ENCODE peak calls at places on chromosomes 16 and 17, in eight cellular contexts. M is IMR-90, J is transverse colon, S is neural progenitor cell, Z is ascending aorta, H is H9, C is GM23338, Y is cardiac muscle cell. R is an unnamed sample.

GRCh38 chr17:35052240-35052608 is 11.3 kb downstream of the RFFL start:
- DNase-seq in S (no peak), C (no peak), Z (no peak), Y (no peak), M (peak; percentile 77), H (no peak), J (no peak), R (no peak)

GRCh38 chr17:59416184-59416583 is 84.7 kb downstream of the YPEL2 start:
- DNase-seq in J (no peak), Z (no peak), S (no peak), C (no peak), M (no peak), Y (no peak), H (no peak), R (no peak)

GRCh38 chr17:3657874-3658783 is 10.2 kb downstream of the TAX1BP3 start:
- DNase-seq in H (peak; percentile 37), J (no peak), S (no peak), Y (no peak), M (no peak), Z (no peak), C (no peak), R (no peak)

GRCh38 chr16:30692381-30693074 is 6.4 kb upstream of the SRCAP start:
- DNase-seq in H (peak; percentile 50), M (no peak), Y (no peak), J (no peak), C (peak; percentile 82), Z (no peak), S (no peak), R (no peak)

GRCh38 chr16:57470683-57471082 is 8.2 kb downstream of the POLR2C start:
- DNase-seq in H (peak; percentile 19), Z (peak; percentile 75), S (no peak), J (peak; percentile 78), Y (peak; percentile 80), C (no peak), M (no peak), R (no peak)

GRCh38 chr17:17527534-17527933 is 31.3 kb upstream of the RASD1 start:
- DNase-seq in Z (no peak), J (no peak), Y (no peak), S (no peak), C (no peak), M (no peak), H (no peak), R (no peak)

GRCh38 chr17:83083368-83084201 is 4.2 kb downstream of the METRNL start:
- DNase-seq in M (peak; percentile 99), S (no peak), J (no peak), C (peak; percentile 89), H (peak; percentile 68), Y (peak; percentile 91), Z (no peak), R (peak; percentile 44)

GRCh38 chr16:4213721-4214120 is 28.2 kb downstream of the SRL start:
- DNase-seq in Z (no peak), M (no peak), H (no peak), C (no peak), S (no peak), J (peak; percentile 60), Y (no peak), R (no peak)

GRCh38 chr17:48027322-48027981 is 10.1 kb downstream of the COPZ2 start:
- DNase-seq in S (peak; percentile 25), H (no peak), J (no peak), Y (no peak), C (no peak), M (no peak), Z (no peak), R (no peak)

GRCh38 chr16:16928532-16929101 is 542.1 kb downstream of the XYLT1 start:
- DNase-seq in C (no peak), J (no peak), H (no peak), M (no peak), S (no peak), Y (no peak), Z (no peak), R (no peak)

GRCh38 chr17:82720204-82720603 is 3.7 kb downstream of the FN3KRP start:
- DNase-seq in M (no peak), Y (no peak), Z (no peak), S (no peak), J (no peak), H (no peak), C (no peak), R (no peak)

GRCh38 chr17:18166894-18167293 is 16.7 kb upstream of the ALKBH5 start:
- DNase-seq in M (no peak), C (no peak), H (no peak), J (no peak), S (no peak), Y (no peak), Z (no peak), R (no peak)

GRCh38 chr17:42276359-42276608 is at the start of gene STAT5B:
- DNase-seq in Z (peak; percentile 81), M (peak; percentile 55), S (peak; percentile 87), H (peak; percentile 66), C (peak; percentile 85), J (peak; percentile 80), Y (peak; percentile 71), R (no peak)

GRCh38 chr16:10961231-10961630 is 16.9 kb downstream of the CLEC16A start:
- DNase-seq in J (no peak), Y (peak; percentile 64), C (no peak), H (no peak), Z (peak; percentile 90), M (peak; percentile 95), S (no peak), R (peak; percentile 77)

GRCh38 chr16:72856797-72857196 is 191.1 kb downstream of the ZFHX3 start:
- DNase-seq in M (no peak), Z (no peak), S (peak; percentile 44), H (peak; percentile 61), C (peak; percentile 79), Y (peak; percentile 38), J (no peak), R (no peak)

GRCh38 chr17:81010935-81011334 is 19.3 kb downstream of the CHMP6 start:
- DNase-seq in C (no peak), M (no peak), S (no peak), J (no peak), Y (no peak), H (no peak), Z (no peak), R (no peak)

GRCh38 chr17:27951872-27952271 is 58.7 kb upstream of the LYRM9 start:
- DNase-seq in J (no peak), C (no peak), S (no peak), M (no peak), Z (no peak), H (no peak), Y (no peak), R (no peak)

GRCh38 chr17:9146064-9146463 is 124.8 kb downstream of the NTN1 start:
- DNase-seq in J (no peak), S (no peak), Y (no peak), M (no peak), C (no peak), Z (no peak), H (no peak), R (peak; percentile 33)

GRCh38 chr17:61492759-61493526 is 40.7 kb downstream of the TBX4 start:
- DNase-seq in H (no peak), S (no peak), J (no peak), Y (peak; percentile 21), M (peak; percentile 56), C (no peak), Z (peak; percentile 77), R (no peak)

GRCh38 chr16:85269165-85269564 is 156.9 kb upstream of the CIBAR2 start:
- DNase-seq in M (no peak), H (no peak), C (no peak), Y (no peak), Z (no peak), S (no peak), J (no peak), R (no peak)

GRCh38 chr16:84382396-84382795 is 14.1 kb downstream of the ATP2C2 start:
- DNase-seq in Y (no peak), S (no peak), J (no peak), H (no peak), M (no peak), C (no peak), Z (no peak), R (no peak)

DNA sequence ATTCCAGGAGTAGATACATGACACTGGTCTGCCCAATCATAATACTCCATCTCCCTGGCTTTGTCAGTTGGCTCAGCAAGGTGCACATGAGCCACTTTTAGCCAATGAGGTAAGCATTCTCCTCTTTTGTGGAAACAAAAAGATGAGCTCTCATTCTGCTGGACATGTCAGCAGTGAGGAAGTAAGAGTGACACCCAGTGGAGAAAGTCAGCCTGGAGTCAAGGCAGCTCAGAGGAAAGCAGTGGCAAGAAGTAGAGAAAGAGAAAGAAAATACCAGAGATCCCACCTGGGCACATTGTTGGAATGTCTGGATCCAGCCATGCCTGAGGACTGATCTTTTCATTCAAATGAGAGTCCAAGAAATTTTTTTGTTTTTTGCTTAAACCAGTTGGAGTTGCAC is 496.9 kb upstream of the C16orf82 start:
- DNase-seq in H (peak; percentile 63), J (no peak), C (peak; percentile 53), S (peak; percentile 64), Z (no peak), Y (no peak), M (no peak), R (no peak)
- TF ChIP-seq CTCF in H (peak; percentile 72), J (no peak), C (peak; percentile 70), S (peak; percentile 67), Z (no peak), Y (no peak), M (no peak), R (no peak)

GRCh38 chr17:45201457-45201856 is 20.2 kb upstream of the FMNL1 start:
- DNase-seq in C (no peak), Y (no peak), H (no peak), Z (no peak), J (no peak), M (no peak), S (no peak), R (no peak)
- H3K4me1 ChIP-seq in C (peaks cover 6% of the 10 kb centered on the region), Y (peaks cover 6% of the 10 kb centered on the region), H (no peaks in the 10 kb centered on the region), Z (peaks cover 4% of the 10 kb centered on the region), J (peaks cover 5% of the 10 kb centered on the region), M (peaks cover 10% of the 10 kb centered on the region), S (peaks cover 12% of the 10 kb centered on the region), R (no peaks in the 10 kb centered on the region)

DNA sequence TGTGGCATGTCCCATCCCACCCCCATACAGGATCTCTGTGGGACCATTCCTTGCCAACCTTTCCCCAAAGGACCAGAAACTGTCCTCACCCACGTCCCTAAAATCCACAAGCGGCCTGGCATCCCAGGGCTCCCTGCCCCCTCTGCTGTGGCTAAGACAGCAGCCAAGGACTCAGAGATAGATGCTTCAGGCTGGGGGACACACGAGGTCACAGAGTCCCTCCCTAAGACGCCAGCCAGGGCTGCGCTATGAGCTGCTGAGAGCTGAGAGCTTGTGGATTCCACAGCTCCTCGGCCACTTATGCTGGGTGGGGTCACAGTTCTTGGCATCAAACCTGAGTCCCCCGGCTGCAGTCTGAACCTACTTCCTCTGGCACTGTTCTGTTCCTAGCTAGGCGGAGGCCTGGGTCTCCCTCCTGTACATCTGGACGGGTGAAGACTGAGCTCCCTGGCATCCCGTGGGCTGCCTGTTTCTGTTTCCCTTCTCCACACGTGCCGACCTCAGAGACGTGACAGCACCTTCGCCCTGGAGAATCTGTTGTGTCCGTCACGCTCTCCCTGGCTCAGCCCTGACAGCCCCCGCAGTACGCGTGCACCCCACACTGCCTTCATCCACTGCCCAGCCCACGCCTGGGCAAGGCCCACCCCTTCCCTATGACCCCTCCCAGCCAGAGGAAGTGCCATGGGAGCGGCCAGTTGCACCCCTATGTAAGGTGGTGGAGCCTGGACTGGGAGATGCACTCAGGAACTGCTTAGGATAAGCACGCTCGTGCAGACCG is 61.2 kb downstream of the ENGASE start:
- DNase-seq in S (no peak), Y (no peak), Z (no peak), M (no peak), C (no peak), H (no peak), J (no peak), R (no peak)
- H3K27me3 ChIP-seq in S (no peaks in the 10 kb centered on the region), Y (no peaks in the 10 kb centered on the region), Z (no peaks in the 10 kb centered on the region), M (peaks cover 20% of the 10 kb centered on the region), C (no peaks in the 10 kb centered on the region), H (no peaks in the 10 kb centered on the region), J (peaks cover 27% of the 10 kb centered on the region), R (peaks cover 70% of the 10 kb centered on the region)

GRCh38 chr16:28823719-28824547 is 1.1 kb downstream of the ATXN2L start:
- DNase-seq in S (peak; percentile 98), Z (peak; percentile 98), H (peak; percentile 98), M (peak; percentile 98), C (peak; percentile 98), Y (peak; percentile 99), J (peak; percentile 97), R (peak; percentile 95)
- TF ChIP-seq CTCF in S (peak; percentile 20), Z (no peak), H (no peak), M (peak; percentile 21), C (peak; percentile 11), Y (no peak), J (peak; percentile 21), R (peak; percentile 52)

R was measured in foreskin keratinocyte.